ENCODE peak calls at places on chromosomes 16 and 17, in four cellular contexts. Z is colonic mucosa, L is GM18507, Y is left ventricle myocardium inferior. N is an unnamed sample.

GRCh38 chr17:67891481-67892119 is 66.3 kb downstream of the BPTF start:
- DNase-seq in Z (no peak), L (no peak), Y (no peak), N (peak; percentile 53)

GRCh38 chr17:57868007-57868774 is 18.3 kb upstream of the MRPS23 start:
- DNase-seq in Z (peak; percentile 48), L (peak; percentile 78), Y (peak; percentile 80), N (peak; percentile 73)

GRCh38 chr17:49696233-49696761 is 11.5 kb downstream of the SLC35B1 start:
- DNase-seq in Z (no peak), L (peak; percentile 36), Y (no peak), N (no peak)

GRCh38 chr17:67376509-67376891 is 581 bp upstream of the PITPNC1 start:
- DNase-seq in Z (no peak), L (no peak), Y (no peak), N (no peak)

GRCh38 chr16:87822571-87822970 is 46.7 kb downstream of the SLC7A5 start:
- DNase-seq in Z (no peak), L (no peak), Y (no peak), N (no peak)

GRCh38 chr17:82826956-82827355 is 12.9 kb downstream of the ZNF750 start:
- DNase-seq in Z (no peak), L (no peak), Y (no peak), N (peak; percentile 5)

GRCh38 chr17:56125830-56126819 is 27.1 kb upstream of the ANKFN1 start:
- DNase-seq in Z (no peak), L (no peak), Y (no peak), N (peak; percentile 87)

GRCh38 chr17:44351961-44352921 is 7.1 kb downstream of the GRN start:
- DNase-seq in Z (no peak), L (no peak), Y (no peak), N (no peak)

GRCh38 chr17:76707985-76708807 is 2.6 kb downstream of the MXRA7 start:
- DNase-seq in Z (no peak), L (no peak), Y (peak; percentile 53), N (peak; percentile 89)

GRCh38 chr17:19753049-19753444 is 4.9 kb upstream of the ALDH3A1 start:
- DNase-seq in Z (peak; percentile 57), L (no peak), Y (peak; percentile 55), N (peak; percentile 94)

GRCh38 chr17:56481654-56482053 is 111.8 kb upstream of the NOG start:
- DNase-seq in Z (no peak), L (no peak), Y (no peak), N (no peak)

GRCh38 chr17:66542183-66542966 is 240.0 kb downstream of the PRKCA start:
- DNase-seq in Z (no peak), L (peak; percentile 35), Y (no peak), N (no peak)

GRCh38 chr16:55735120-55735781 is 79.5 kb downstream of the SLC6A2 start:
- DNase-seq in Z (no peak), L (no peak), Y (no peak), N (no peak)

GRCh38 chr16:87328846-87329245 is 11.7 kb upstream of the C16orf95 start:
- DNase-seq in Z (no peak), L (no peak), Y (no peak), N (no peak)

GRCh38 chr17:16474012-16474725 is 17.8 kb downstream of the LRRC75A start:
- DNase-seq in Z (no peak), L (no peak), Y (no peak), N (no peak)

GRCh38 chr16:89368604-89369249 is 121.6 kb downstream of the ANKRD11 start:
- DNase-seq in Z (no peak), L (no peak), Y (no peak), N (no peak)

GRCh38 chr16:56970934-56971767 is 9.4 kb downstream of the CETP start:
- DNase-seq in Z (no peak), L (peak; percentile 37), Y (no peak), N (peak; percentile 47)

GRCh38 chr17:69819316-69820087 is 255.5 kb upstream of the KCNJ16 start:
- DNase-seq in Z (no peak), L (no peak), Y (no peak), N (peak; percentile 73)

GRCh38 chr16:19116711-19117449 is 3.1 kb downstream of the ITPRIPL2 start:
- DNase-seq in Z (no peak), L (no peak), Y (no peak), N (no peak)

GRCh38 chr17:58096892-58097291 is 13.7 kb downstream of the DYNLL2 start:
- DNase-seq in Z (no peak), L (no peak), Y (no peak), N (no peak)

GRCh38 chr16:31496670-31497069 is 11.5 kb downstream of the RUSF1 start:
- DNase-seq in Z (no peak), L (no peak), Y (no peak), N (no peak)

GRCh38 chr16:20740007-20740883 is 1.4 kb downstream of the THUMPD1 start:
- DNase-seq in Z (peak; percentile 33), L (no peak), Y (no peak), N (peak; percentile 7)

GRCh38 chr16:77679901-77680300 is 42.4 kb upstream of the NUDT7 start:
- DNase-seq in Z (no peak), L (no peak), Y (no peak), N (no peak)

GRCh38 chr17:34721326-34721725 is 141.9 kb downstream of the TMEM132E start:
- DNase-seq in Z (no peak), L (no peak), Y (no peak), N (no peak)

GRCh38 chr17:70984873-70985272 is 815.5 kb downstream of the KCNJ2 start:
- DNase-seq in Z (no peak), L (no peak), Y (no peak), N (no peak)